ENCODE peak calls at places on chromosomes 3 and 15, in seven cellular contexts. L, M, Y, N, V, G and B are unnamed samples.

GRCh38 chr3:188881954-188882641 is 289.7 kb upstream of the TPRG1 start:
- DNase-seq in L (peak), M (peak), Y (no peak), N (no peak), V (no peak), G (peak), B (no peak)

GRCh38 chr15:84855032-84855645 is 29.3 kb upstream of the SLC28A1 start:
- DNase-seq in L (no peak), M (no peak), Y (no peak), N (no peak), V (no peak), G (peak), B (no peak)

GRCh38 chr3:13463618-13464400 is 16.3 kb upstream of the HDAC11 start:
- DNase-seq in L (no peak), M (no peak), Y (no peak), N (no peak), V (no peak), G (no peak), B (no peak)

GRCh38 chr3:195892355-195893120 is 15.8 kb downstream of the TNK2 start:
- DNase-seq in L (peak), M (no peak), Y (no peak), N (no peak), V (peak), G (no peak), B (no peak)

GRCh38 chr3:161349529-161350278 is 21.6 kb downstream of the SPTSSB start:
- DNase-seq in L (peak), M (peak), Y (no peak), N (no peak), V (no peak), G (peak), B (no peak)

GRCh38 chr3:56839784-56840724 is 38.3 kb upstream of the ARHGEF3 start:
- DNase-seq in L (peak), M (no peak), Y (no peak), N (no peak), V (no peak), G (peak), B (no peak)

GRCh38 chr3:195873971-195874370 is 34.4 kb downstream of the TNK2 start:
- DNase-seq in L (peak), M (no peak), Y (no peak), N (no peak), V (no peak), G (peak), B (no peak)

GRCh38 chr3:56351496-56351895 is 116.8 kb downstream of the ERC2 start:
- DNase-seq in L (no peak), M (no peak), Y (no peak), N (no peak), V (no peak), G (no peak), B (no peak)

GRCh38 chr15:70101459-70102113 is 3.9 kb upstream of the TLE3 start:
- DNase-seq in L (peak), M (peak), Y (no peak), N (peak), V (peak), G (peak), B (peak)

GRCh38 chr3:106809633-106810460 is 567.4 kb upstream of the CCDC54 start:
- DNase-seq in L (peak), M (no peak), Y (no peak), N (no peak), V (no peak), G (no peak), B (no peak)

GRCh38 chr15:61383421-61383820 is 154.3 kb upstream of the RORA start:
- DNase-seq in L (peak), M (no peak), Y (no peak), N (no peak), V (no peak), G (no peak), B (no peak)

GRCh38 chr3:191425322-191425734 is 35.6 kb upstream of the PYDC2 start:
- DNase-seq in L (no peak), M (no peak), Y (no peak), N (no peak), V (peak), G (no peak), B (peak)

GRCh38 chr3:102715030-102715697 is 280.3 kb downstream of the ZPLD1 start:
- DNase-seq in L (no peak), M (peak), Y (peak), N (no peak), V (no peak), G (peak), B (no peak)

GRCh38 chr3:66186545-66186944 is 34.3 kb upstream of the SLC25A26 start:
- DNase-seq in L (no peak), M (no peak), Y (no peak), N (no peak), V (no peak), G (no peak), B (no peak)

GRCh38 chr3:12470111-12470510 is 14.2 kb upstream of the TSEN2 start:
- DNase-seq in L (peak), M (no peak), Y (no peak), N (no peak), V (no peak), G (peak), B (no peak)

GRCh38 chr15:85584791-85585360 is 204.5 kb downstream of the AKAP13 start:
- DNase-seq in L (no peak), M (no peak), Y (peak), N (no peak), V (no peak), G (no peak), B (no peak)

GRCh38 chr3:25782938-25783660 is at the start of gene NGLY1:
- DNase-seq in L (peak), M (peak), Y (no peak), N (peak), V (peak), G (peak), B (peak)

GRCh38 chr3:156516951-156517350 is 38.0 kb downstream of the SSR3 start:
- DNase-seq in L (no peak), M (no peak), Y (no peak), N (no peak), V (no peak), G (no peak), B (no peak)

GRCh38 chr3:12508316-12508715 is 24.0 kb downstream of the TSEN2 start:
- DNase-seq in L (peak), M (no peak), Y (no peak), N (no peak), V (no peak), G (peak), B (no peak)

GRCh38 chr3:71723452-71724170 is 1.6 kb downstream of the EIF4E3 start:
- DNase-seq in L (no peak), M (no peak), Y (no peak), N (no peak), V (no peak), G (no peak), B (no peak)

GRCh38 chr15:69357773-69358765 is 56.1 kb upstream of the KIF23 start:
- DNase-seq in L (peak), M (peak), Y (no peak), N (no peak), V (no peak), G (no peak), B (no peak)

GRCh38 chr3:11465744-11466611 is 177.7 kb downstream of the VGLL4 start:
- DNase-seq in L (peak), M (no peak), Y (no peak), N (no peak), V (peak), G (no peak), B (no peak)

GRCh38 chr3:162719684-162720341 is 1223.2 kb downstream of the OTOL1 start:
- DNase-seq in L (peak), M (peak), Y (no peak), N (no peak), V (no peak), G (peak), B (no peak)

GRCh38 chr15:23648920-23649515 is 1.4 kb upstream of the MAGEL2 start:
- DNase-seq in L (no peak), M (no peak), Y (no peak), N (peak), V (peak), G (peak), B (peak)

GRCh38 chr3:71859128-71859519 is 74.2 kb upstream of the PROK2 start:
- DNase-seq in L (no peak), M (peak), Y (no peak), N (no peak), V (peak), G (peak), B (peak)

GRCh38 chr3:10283638-10284037 is 9.1 kb downstream of the GHRL start:
- DNase-seq in L (no peak), M (no peak), Y (no peak), N (no peak), V (peak), G (no peak), B (no peak)

GRCh38 chr3:160921020-160921635 is 165.1 kb downstream of the PPM1L start:
- DNase-seq in L (peak), M (peak), Y (no peak), N (no peak), V (peak), G (peak), B (peak)

GRCh38 chr15:60682115-60682514 is 203.2 kb upstream of the ICE2 start:
- DNase-seq in L (peak), M (no peak), Y (no peak), N (no peak), V (no peak), G (no peak), B (no peak)

GRCh38 chr15:87369269-87369668 is 887.3 kb downstream of the NTRK3 start:
- DNase-seq in L (peak), M (no peak), Y (no peak), N (no peak), V (no peak), G (peak), B (peak)

GRCh38 chr3:134211797-134212196 is 38.9 kb downstream of the RYK start:
- DNase-seq in L (peak), M (peak), Y (no peak), N (no peak), V (peak), G (peak), B (peak)

GRCh38 chr3:49158108-49158709 is 7.9 kb downstream of the CCDC71 start:
- DNase-seq in L (no peak), M (peak), Y (peak), N (peak), V (peak), G (peak), B (peak)

GRCh38 chr3:100108464-100109079 is 5.7 kb downstream of the FILIP1L start:
- DNase-seq in L (no peak), M (no peak), Y (no peak), N (no peak), V (no peak), G (no peak), B (no peak)

GRCh38 chr3:46844397-46844796 is 18.8 kb downstream of the MYL3 start:
- DNase-seq in L (no peak), M (no peak), Y (no peak), N (no peak), V (no peak), G (no peak), B (no peak)

GRCh38 chr3:149277338-149277813 is 55.7 kb upstream of the CP start:
- DNase-seq in L (peak), M (no peak), Y (peak), N (no peak), V (no peak), G (peak), B (no peak)

GRCh38 chr3:155394240-155394639 is 100.8 kb upstream of the STRIT1 start:
- DNase-seq in L (no peak), M (no peak), Y (no peak), N (no peak), V (no peak), G (no peak), B (no peak)
- TF ChIP-seq RAD21 in L (no peak), M (no peak), Y (no peak), N (no peak), V (no peak), G (no peak), B (no peak)

GRCh38 chr3:109532257-109533216 is 195.2 kb upstream of the DPPA4 start:
- DNase-seq in L (peak), M (peak), Y (no peak), N (peak), V (peak), G (peak), B (no peak)
- TF ChIP-seq RAD21 in L (peak), M (peak), Y (peak), N (peak), V (peak), G (peak), B (no peak)

GRCh38 chr3:38040400-38040799 is 1.4 kb downstream of the DLEC1 start:
- DNase-seq in L (no peak), M (no peak), Y (no peak), N (no peak), V (no peak), G (no peak), B (no peak)

GRCh38 chr3:38036906-38037305 is 2.1 kb upstream of the DLEC1 start:
- DNase-seq in L (no peak), M (no peak), Y (no peak), N (no peak), V (no peak), G (no peak), B (no peak)

GRCh38 chr3:38039101-38039898 is at the start of gene DLEC1:
- DNase-seq in L (peak), M (no peak), Y (no peak), N (peak), V (no peak), G (no peak), B (no peak)

GRCh38 chr3:38039899-38040261 is 872 bp downstream of the DLEC1 start:
- DNase-seq in L (peak), M (no peak), Y (peak), N (peak), V (no peak), G (no peak), B (peak)

DNA sequence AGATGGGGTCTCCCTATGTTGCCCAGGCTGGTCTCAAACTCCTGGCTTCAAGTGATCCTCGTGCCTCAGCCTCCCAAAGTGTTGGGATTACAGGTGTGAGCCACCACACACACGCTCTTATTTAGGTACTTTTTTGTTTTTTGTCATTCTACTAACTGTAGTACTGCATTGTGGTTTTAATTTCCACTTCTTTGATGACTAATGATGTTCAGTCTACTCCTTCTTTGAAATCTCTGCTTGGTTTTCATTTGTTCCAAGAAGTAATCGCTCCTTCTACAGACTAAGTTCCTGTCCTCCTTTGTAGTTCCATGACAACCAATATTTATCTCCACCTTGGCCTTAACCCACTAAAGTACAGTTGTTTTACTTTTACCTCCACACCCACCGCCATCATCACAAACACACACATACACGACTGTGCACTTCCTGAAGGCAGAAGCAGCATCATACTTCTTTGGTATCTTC is 529 bp upstream of the DLEC1 start:
- DNase-seq in L (no peak), M (no peak), Y (no peak), N (no peak), V (no peak), G (no peak), B (no peak)
- TF ChIP-seq RAD21 in L (no peak), M (no peak), Y (no peak), N (no peak), V (no peak), G (no peak), B (no peak)

GRCh38 chr15:43769584-43770228 is 7.1 kb downstream of the ELL3 start:
- DNase-seq in L (peak), M (no peak), Y (no peak), N (peak), V (peak), G (peak), B (peak)
- TF ChIP-seq RAD21 in L (peak), M (peak), Y (peak), N (peak), V (peak), G (peak), B (peak)

GRCh38 chr15:99209326-99209725 is 40.1 kb downstream of the TTC23 start:
- DNase-seq in L (no peak), M (no peak), Y (no peak), N (no peak), V (no peak), G (no peak), B (no peak)

GRCh38 chr15:99212401-99212800 is 37.0 kb downstream of the TTC23 start:
- DNase-seq in L (peak), M (no peak), Y (no peak), N (no peak), V (no peak), G (peak), B (no peak)

GRCh38 chr15:99211926-99212325 is 37.5 kb downstream of the TTC23 start:
- DNase-seq in L (peak), M (no peak), Y (no peak), N (no peak), V (no peak), G (peak), B (no peak)

GRCh38 chr15:99210334-99210733 is 39.0 kb downstream of the TTC23 start:
- DNase-seq in L (no peak), M (no peak), Y (no peak), N (no peak), V (no peak), G (no peak), B (no peak)

DNA sequence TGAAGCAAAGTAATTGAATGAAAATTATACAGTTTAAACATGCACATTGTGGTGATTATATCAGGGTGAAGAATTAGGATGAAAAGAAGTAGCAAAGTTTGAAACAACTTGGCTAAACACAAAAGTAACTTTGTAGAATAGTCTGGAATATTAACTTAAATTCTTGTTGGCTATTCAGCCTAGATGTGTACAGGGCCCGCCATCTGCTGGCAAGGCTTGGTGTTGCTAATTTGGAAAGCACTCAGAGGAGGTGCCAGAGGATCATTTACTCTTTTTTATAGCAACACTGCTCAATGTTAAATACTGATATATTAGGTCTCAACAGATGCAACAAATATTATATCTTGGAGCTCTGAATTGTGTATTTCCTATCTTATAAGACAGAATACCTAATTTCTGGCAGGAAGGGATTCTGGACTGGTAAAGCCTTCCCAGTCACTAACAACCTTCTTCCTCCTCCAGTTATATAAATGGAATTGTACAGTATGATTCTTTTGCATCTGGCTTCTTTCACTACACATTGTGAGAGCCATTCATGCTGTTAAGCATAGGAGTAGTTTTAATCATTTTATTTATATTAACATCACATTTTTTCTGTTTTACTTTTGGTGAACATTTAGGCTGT is 36.1 kb downstream of the TTC23 start:
- DNase-seq in L (peak), M (peak), Y (peak), N (peak), V (peak), G (peak), B (peak)
- TF ChIP-seq RAD21 in L (peak), M (peak), Y (peak), N (peak), V (peak), G (peak), B (peak)

DNA sequence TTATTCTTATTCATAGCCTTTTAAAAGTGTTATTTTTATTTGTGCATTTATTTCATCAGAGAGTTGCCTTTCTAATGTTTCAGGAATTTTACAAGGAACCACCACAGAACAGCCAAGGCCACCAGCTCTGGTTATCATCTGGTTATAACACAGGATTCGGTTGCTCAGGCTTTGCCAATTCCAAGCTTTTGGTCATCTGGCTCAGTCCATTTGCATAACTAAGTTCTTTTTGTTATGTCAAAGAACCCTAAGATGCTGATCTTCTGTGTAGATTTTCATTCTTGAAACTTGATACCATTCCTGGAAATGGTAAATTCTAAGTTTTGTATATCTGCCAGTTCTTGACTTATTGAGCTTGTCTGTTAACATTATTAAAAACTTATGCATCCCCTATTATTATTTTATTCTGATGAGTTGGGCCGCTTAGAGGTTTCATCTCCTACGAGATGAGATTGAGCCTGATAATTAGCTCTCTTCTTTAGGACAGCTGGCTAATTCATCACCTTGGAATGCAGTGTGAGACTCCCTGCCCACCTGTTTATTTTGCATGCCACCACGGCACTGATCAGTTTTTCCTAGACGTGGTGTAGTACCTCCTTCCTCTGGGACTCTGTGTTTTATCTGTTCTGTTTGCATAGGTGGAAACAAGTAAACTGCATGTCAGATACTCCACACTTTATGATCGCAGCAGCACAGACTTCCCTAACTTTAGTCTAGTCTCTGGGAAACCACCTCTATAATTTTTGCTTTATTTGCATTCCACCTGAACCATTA is 264.8 kb downstream of the SLCO3A1 start:
- DNase-seq in L (peak), M (no peak), Y (no peak), N (no peak), V (no peak), G (no peak), B (no peak)
- TF ChIP-seq RAD21 in L (no peak), M (no peak), Y (no peak), N (no peak), V (no peak), G (no peak), B (no peak)

GRCh38 chr3:52141751-52142150 is 12.5 kb downstream of the POC1A start:
- DNase-seq in L (no peak), M (no peak), Y (no peak), N (no peak), V (no peak), G (no peak), B (no peak)
- TF ChIP-seq RAD21 in L (no peak), M (no peak), Y (no peak), N (no peak), V (no peak), G (no peak), B (no peak)